ENCODE peak calls at places on chromosome 10, in ten cellular contexts. O, E, F, W, T, V, M, C, S and P are unnamed samples.

GRCh38 chr10:63268798-63269503 is 135.8 kb downstream of the NRBF2 start:
- DNase-seq in O (peak), E (peak), F (no peak), W (peak), T (peak), V (peak), M (peak), C (peak), S (peak), P (peak)

GRCh38 chr10:2619927-2620326 is 447.4 kb upstream of the PFKP start:
- DNase-seq in O (no peak), E (no peak), F (no peak), W (no peak), T (no peak), V (no peak), M (no peak), C (no peak), S (no peak), P (no peak)

GRCh38 chr10:88372881-88373592 is 210.1 kb downstream of the RNLS start:
- DNase-seq in O (no peak), E (no peak), F (no peak), W (no peak), T (no peak), V (no peak), M (no peak), C (no peak), S (no peak), P (no peak)

GRCh38 chr10:100311307-100311706 is 18.7 kb downstream of the PKD2L1 start:
- DNase-seq in O (no peak), E (no peak), F (no peak), W (no peak), T (no peak), V (no peak), M (no peak), C (no peak), S (no peak), P (no peak)

GRCh38 chr10:112962343-112962742 is 12.3 kb downstream of the TCF7L2 start:
- DNase-seq in O (no peak), E (no peak), F (no peak), W (no peak), T (no peak), V (no peak), M (no peak), C (no peak), S (no peak), P (no peak)

GRCh38 chr10:104816501-104816900 is 175.4 kb downstream of the SORCS3 start:
- DNase-seq in O (no peak), E (no peak), F (no peak), W (no peak), T (no peak), V (no peak), M (no peak), C (no peak), S (no peak), P (no peak)

GRCh38 chr10:69786791-69787190 is 14.9 kb upstream of the COL13A1 start:
- DNase-seq in O (peak), E (no peak), F (no peak), W (no peak), T (no peak), V (no peak), M (no peak), C (no peak), S (peak), P (no peak)

GRCh38 chr10:117262296-117263293 is 21.7 kb downstream of the SLC18A2 start:
- DNase-seq in O (no peak), E (no peak), F (no peak), W (no peak), T (no peak), V (no peak), M (no peak), C (no peak), S (no peak), P (no peak)

GRCh38 chr10:70784476-70784875 is 701 bp downstream of the TBATA start:
- DNase-seq in O (no peak), E (no peak), F (no peak), W (no peak), T (no peak), V (no peak), M (no peak), C (no peak), S (no peak), P (no peak)

GRCh38 chr10:102413053-102413705 is 5.4 kb downstream of the PSD start:
- DNase-seq in O (no peak), E (no peak), F (no peak), W (no peak), T (no peak), V (no peak), M (no peak), C (peak), S (peak), P (no peak)

GRCh38 chr10:6543431-6544005 is 36.6 kb downstream of the PRKCQ start:
- DNase-seq in O (no peak), E (no peak), F (no peak), W (no peak), T (no peak), V (no peak), M (no peak), C (no peak), S (no peak), P (no peak)